ENCODE peak calls at places on chromosomes 6 and 20, in seven cellular contexts. R, S, E, W, U, M and T are unnamed samples.
A peak's percentile ranks its signal among the peaks of the same experiment; 100 is the strongest.

GRCh38 chr20:40955326-40955725 is 73.3 kb upstream of the TOP1 start:
- DNase-seq in R (no peak), S (peak; percentile 9), E (no peak), W (no peak), U (no peak), M (no peak), T (no peak)

GRCh38 chr6:35491558-35492541 is 5.0 kb downstream of the TEAD3 start:
- DNase-seq in R (no peak), S (no peak), E (no peak), W (no peak), U (no peak), M (no peak), T (no peak)

GRCh38 chr6:141282263-141282662 is 850.5 kb upstream of the GJE1 start:
- DNase-seq in R (no peak), S (no peak), E (no peak), W (peak; percentile 21), U (no peak), M (no peak), T (no peak)

GRCh38 chr6:22598386-22598785 is 29.0 kb downstream of the HDGFL1 start:
- DNase-seq in R (no peak), S (no peak), E (no peak), W (no peak), U (no peak), M (no peak), T (no peak)

GRCh38 chr6:150352321-150353296 is 16.2 kb upstream of the IYD start:
- DNase-seq in R (no peak), S (no peak), E (no peak), W (no peak), U (no peak), M (no peak), T (peak; percentile 24)

GRCh38 chr20:61115627-61116026 is 136.4 kb upstream of the CDH4 start:
- DNase-seq in R (no peak), S (no peak), E (no peak), W (no peak), U (no peak), M (no peak), T (no peak)

GRCh38 chr20:6623989-6624388 is 143.5 kb upstream of the BMP2 start:
- DNase-seq in R (peak; percentile 47), S (no peak), E (no peak), W (peak; percentile 52), U (no peak), M (no peak), T (no peak)

GRCh38 chr6:88301888-88302768 is 136.0 kb upstream of the CNR1 start:
- DNase-seq in R (no peak), S (no peak), E (no peak), W (no peak), U (no peak), M (no peak), T (no peak)

GRCh38 chr6:16139541-16139940 is 10.7 kb downstream of the MYLIP start:
- DNase-seq in R (no peak), S (no peak), E (no peak), W (no peak), U (no peak), M (no peak), T (no peak)

GRCh38 chr6:137351890-137352289 is 132.7 kb upstream of the IFNGR1 start:
- DNase-seq in R (no peak), S (no peak), E (no peak), W (no peak), U (no peak), M (no peak), T (no peak)

GRCh38 chr6:128275681-128276080 is 244.7 kb downstream of the PTPRK start:
- DNase-seq in R (peak; percentile 19), S (no peak), E (no peak), W (no peak), U (no peak), M (no peak), T (no peak)

GRCh38 chr6:34950849-34951248 is 61.8 kb downstream of the ANKS1A start:
- DNase-seq in R (no peak), S (no peak), E (no peak), W (no peak), U (no peak), M (no peak), T (no peak)

GRCh38 chr20:46640536-46641311 is 10.5 kb downstream of the SLC13A3 start:
- DNase-seq in R (no peak), S (peak; percentile 66), E (no peak), W (no peak), U (no peak), M (no peak), T (no peak)

GRCh38 chr6:1873781-1874180 is 264.1 kb downstream of the FOXC1 start:
- DNase-seq in R (no peak), S (no peak), E (no peak), W (no peak), U (no peak), M (no peak), T (no peak)

GRCh38 chr6:84094050-84094435 is 60.5 kb downstream of the MRAP2 start:
- DNase-seq in R (no peak), S (no peak), E (no peak), W (no peak), U (no peak), M (no peak), T (no peak)

GRCh38 chr6:26431258-26432162 is 8.8 kb upstream of the BTN3A3 start:
- DNase-seq in R (no peak), S (no peak), E (no peak), W (no peak), U (no peak), M (no peak), T (no peak)

GRCh38 chr6:14921170-14921569 is 324.7 kb upstream of the JARID2 start:
- DNase-seq in R (no peak), S (peak; percentile 34), E (no peak), W (peak; percentile 20), U (no peak), M (no peak), T (peak; percentile 77)

GRCh38 chr6:85574932-85575598 is 18.6 kb downstream of the SNX14 start:
- DNase-seq in R (peak; percentile 82), S (no peak), E (no peak), W (no peak), U (no peak), M (no peak), T (no peak)

GRCh38 chr6:1039191-1039590 is 272.7 kb upstream of the FOXQ1 start:
- DNase-seq in R (no peak), S (peak; percentile 58), E (no peak), W (no peak), U (peak; percentile 66), M (no peak), T (no peak)

GRCh38 chr6:166325383-166326042 is 16.8 kb downstream of the SFT2D1 start:
- DNase-seq in R (no peak), S (no peak), E (no peak), W (peak; percentile 23), U (no peak), M (no peak), T (no peak)

GRCh38 chr6:162344935-162345599 is 382.5 kb downstream of the PRKN start:
- DNase-seq in R (no peak), S (no peak), E (no peak), W (no peak), U (no peak), M (no peak), T (no peak)

GRCh38 chr6:16413399-16413798 is 175.0 kb downstream of the GMPR start:
- DNase-seq in R (no peak), S (no peak), E (no peak), W (no peak), U (no peak), M (no peak), T (no peak)

GRCh38 chr6:36822506-36823269 is 16.6 kb downstream of the CPNE5 start:
- DNase-seq in R (peak; percentile 97), S (no peak), E (no peak), W (no peak), U (no peak), M (no peak), T (no peak)

GRCh38 chr20:15899972-15900371 is 673.3 kb downstream of the KIF16B start:
- DNase-seq in R (no peak), S (no peak), E (no peak), W (no peak), U (no peak), M (no peak), T (no peak)
- TF ChIP-seq POLR2AphosphoS5 in R (no peak), S (no peak), E (no peak), W (no peak), U (no peak), M (no peak), T (no peak)

GRCh38 chr20:327041-327945 is 1.9 kb downstream of the SOX12 start:
- DNase-seq in R (peak; percentile 92), S (peak; percentile 84), E (peak; percentile 72), W (peak; percentile 98), U (peak; percentile 85), M (peak; percentile 72), T (peak; percentile 86)
- TF ChIP-seq POLR2AphosphoS5 in R (peak; percentile 62), S (peak; percentile 68), E (no peak), W (peak; percentile 55), U (peak; percentile 90), M (peak; percentile 46), T (no peak)

DNA sequence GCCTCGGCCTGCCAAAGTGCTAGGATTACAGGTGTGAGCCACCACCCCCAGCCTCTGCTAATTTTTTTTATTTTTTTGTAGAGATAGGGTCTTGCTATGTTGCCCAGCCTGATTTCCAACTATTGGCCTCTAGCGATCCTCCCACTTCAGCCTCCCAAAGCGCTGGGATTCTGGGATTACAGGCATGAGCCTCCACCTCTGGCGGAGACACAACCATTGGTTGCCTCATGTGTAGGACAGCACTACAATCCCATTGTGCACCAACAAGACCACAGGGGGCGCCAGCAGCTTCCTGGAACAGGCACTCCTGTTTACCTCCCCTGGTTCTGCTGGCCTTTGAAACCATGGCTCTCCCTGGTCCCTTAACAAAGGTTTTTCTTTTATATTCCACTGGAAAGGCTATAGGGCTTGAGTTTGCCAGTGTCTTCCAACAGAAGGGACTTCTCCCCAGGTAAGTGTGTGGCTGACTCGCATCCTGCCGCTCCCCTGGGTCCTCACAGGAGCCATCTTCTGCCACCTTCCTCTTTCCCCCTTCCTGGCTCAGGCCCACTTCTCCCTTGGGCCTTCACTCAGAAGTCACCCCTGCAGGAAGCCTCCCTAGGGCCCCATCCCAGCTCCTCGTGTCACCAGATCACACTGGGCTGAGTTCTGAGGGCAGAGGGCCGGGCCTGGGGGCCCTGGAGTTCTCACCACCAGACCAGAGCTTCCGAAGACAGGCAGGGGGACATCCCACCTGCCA is 39.2 kb upstream of the TLDC2 start:
- DNase-seq in R (peak; percentile 43), S (peak; percentile 62), E (peak; percentile 68), W (peak; percentile 96), U (no peak), M (peak; percentile 60), T (no peak)
- TF ChIP-seq POLR2AphosphoS5 in R (no peak), S (no peak), E (no peak), W (no peak), U (no peak), M (peak; percentile 22), T (no peak)

GRCh38 chr6:41604006-41604405 is 34.3 kb upstream of the MDFI start:
- DNase-seq in R (no peak), S (no peak), E (no peak), W (no peak), U (no peak), M (no peak), T (peak; percentile 49)

GRCh38 chr6:41600499-41601247 is 37.6 kb upstream of the MDFI start:
- DNase-seq in R (no peak), S (no peak), E (no peak), W (no peak), U (no peak), M (no peak), T (no peak)

GRCh38 chr6:41601248-41601549 is 37.1 kb upstream of the MDFI start:
- DNase-seq in R (no peak), S (no peak), E (no peak), W (no peak), U (no peak), M (no peak), T (no peak)

GRCh38 chr6:41602422-41602743 is 35.9 kb upstream of the MDFI start:
- DNase-seq in R (no peak), S (no peak), E (no peak), W (no peak), U (no peak), M (no peak), T (peak; percentile 76)

GRCh38 chr6:41602864-41603608 is 35.2 kb upstream of the MDFI start:
- DNase-seq in R (peak; percentile 82), S (peak; percentile 79), E (peak; percentile 81), W (peak; percentile 92), U (peak; percentile 76), M (peak; percentile 81), T (peak; percentile 81)
- TF ChIP-seq POLR2AphosphoS5 in R (no peak), S (peak; percentile 58), E (no peak), W (no peak), U (peak; percentile 56), M (no peak), T (no peak)